ENCODE peak calls at places on chromosome 18, in four cellular contexts. F is GM23248, V is GM23338, J is neural progenitor cell. G is an unnamed sample.

GRCh38 chr18:35577045-35577848 is 4.3 kb upstream of the GALNT1 start:
- DNase-seq in J (no peak), F (no peak), V (no peak), G (no peak)

GRCh38 chr18:44594779-44595467 is 85.8 kb upstream of the SETBP1 start:
- DNase-seq in V (peak; percentile 41), F (peak; percentile 90), J (no peak), G (no peak)

GRCh38 chr18:22778996-22779395 is 154.1 kb upstream of the RBBP8 start:
- DNase-seq in F (no peak), V (no peak), J (no peak), G (peak; percentile 9)

GRCh38 chr18:24014986-24015896 is 687 bp downstream of the TTC39C start:
- DNase-seq in V (peak; percentile 55), J (peak; percentile 68), F (peak; percentile 93), G (peak; percentile 86)

GRCh38 chr18:62877448-62878221 is 162.3 kb downstream of the PHLPP1 start:
- DNase-seq in V (peak; percentile 97), J (peak; percentile 81), F (peak; percentile 44), G (no peak)

GRCh38 chr18:12552884-12553242 is 105.0 kb downstream of the SPIRE1 start:
- DNase-seq in F (no peak), V (no peak), J (no peak), G (no peak)

GRCh38 chr18:62458868-62459716 is 63.7 kb upstream of the ZCCHC2 start:
- DNase-seq in F (no peak), J (no peak), V (no peak), G (no peak)

GRCh38 chr18:6401687-6402086 is 13.0 kb downstream of the L3MBTL4 start:
- DNase-seq in F (no peak), J (peak; percentile 62), V (peak; percentile 51), G (no peak)

GRCh38 chr18:3596324-3597158 is 146.6 kb downstream of the TGIF1 start:
- DNase-seq in J (peak; percentile 47), V (no peak), F (no peak), G (peak; percentile 69)

GRCh38 chr18:12255626-12256026 is 1.5 kb downstream of the CIDEA start:
- DNase-seq in V (peak; percentile 17), J (peak; percentile 13), F (peak; percentile 54), G (no peak)

GRCh38 chr18:57627488-57627887 is 5.9 kb upstream of the NARS1 start:
- DNase-seq in J (no peak), F (peak; percentile 33), V (no peak), G (no peak)

GRCh38 chr18:35376393-35376741 is 770 bp downstream of the ZNF396 start:
- DNase-seq in F (no peak), V (peak; percentile 64), J (peak; percentile 45), G (peak; percentile 65)

GRCh38 chr18:43116699-43117294 is 1.3 kb upstream of the RIT2 start:
- DNase-seq in F (no peak), V (no peak), J (no peak), G (no peak)

GRCh38 chr18:12630136-12630535 is 27.8 kb downstream of the SPIRE1 start:
- DNase-seq in J (no peak), V (no peak), F (peak; percentile 55), G (no peak)

GRCh38 chr18:7749510-7749981 is 182.4 kb downstream of the PTPRM start:
- DNase-seq in J (no peak), V (no peak), F (no peak), G (no peak)

GRCh38 chr18:25350561-25351201 is 1.3 kb downstream of the ZNF521 start:
- DNase-seq in F (peak; percentile 84), J (peak; percentile 74), V (peak; percentile 44), G (peak; percentile 72)

GRCh38 chr18:62326646-62327348 is 1.7 kb downstream of the TNFRSF11A start:
- DNase-seq in V (no peak), F (peak; percentile 9), J (no peak), G (no peak)

GRCh38 chr18:73987247-73987980 is 160.2 kb downstream of the FBXO15 start:
- DNase-seq in V (no peak), F (peak; percentile 18), J (no peak), G (no peak)

GRCh38 chr18:35478520-35479435 is 19.0 kb downstream of the INO80C start:
- DNase-seq in F (peak; percentile 95), V (no peak), J (no peak), G (no peak)

GRCh38 chr18:47422524-47422923 is 171.1 kb upstream of the SKOR2 start:
- DNase-seq in V (peak; percentile 51), F (peak; percentile 44), J (peak; percentile 32), G (peak; percentile 39)

GRCh38 chr18:45802814-45803492 is 22.5 kb upstream of the SIGLEC15 start:
- DNase-seq in V (no peak), F (peak; percentile 99), J (no peak), G (no peak)

GRCh38 chr18:58290059-58290747 is 246.2 kb downstream of the NEDD4L start:
- DNase-seq in V (no peak), J (no peak), F (peak; percentile 16), G (no peak)

GRCh38 chr18:48121752-48122151 is 191.3 kb upstream of the SMAD2 start:
- DNase-seq in J (no peak), F (no peak), V (no peak), G (no peak)

GRCh38 chr18:36772339-36772738 is 56.5 kb downstream of the TPGS2 start:
- DNase-seq in V (no peak), F (peak; percentile 45), J (no peak), G (no peak)

GRCh38 chr18:51236225-51236624 is 38.7 kb upstream of the MEX3C start:
- DNase-seq in F (peak; percentile 42), J (no peak), V (no peak), G (no peak)

GRCh38 chr18:51229328-51229727 is 31.8 kb upstream of the MEX3C start:
- DNase-seq in J (no peak), F (no peak), V (no peak), G (no peak)

GRCh38 chr18:51234117-51235010 is 36.9 kb upstream of the MEX3C start:
- DNase-seq in J (no peak), F (peak; percentile 4), V (no peak), G (no peak)

DNA sequence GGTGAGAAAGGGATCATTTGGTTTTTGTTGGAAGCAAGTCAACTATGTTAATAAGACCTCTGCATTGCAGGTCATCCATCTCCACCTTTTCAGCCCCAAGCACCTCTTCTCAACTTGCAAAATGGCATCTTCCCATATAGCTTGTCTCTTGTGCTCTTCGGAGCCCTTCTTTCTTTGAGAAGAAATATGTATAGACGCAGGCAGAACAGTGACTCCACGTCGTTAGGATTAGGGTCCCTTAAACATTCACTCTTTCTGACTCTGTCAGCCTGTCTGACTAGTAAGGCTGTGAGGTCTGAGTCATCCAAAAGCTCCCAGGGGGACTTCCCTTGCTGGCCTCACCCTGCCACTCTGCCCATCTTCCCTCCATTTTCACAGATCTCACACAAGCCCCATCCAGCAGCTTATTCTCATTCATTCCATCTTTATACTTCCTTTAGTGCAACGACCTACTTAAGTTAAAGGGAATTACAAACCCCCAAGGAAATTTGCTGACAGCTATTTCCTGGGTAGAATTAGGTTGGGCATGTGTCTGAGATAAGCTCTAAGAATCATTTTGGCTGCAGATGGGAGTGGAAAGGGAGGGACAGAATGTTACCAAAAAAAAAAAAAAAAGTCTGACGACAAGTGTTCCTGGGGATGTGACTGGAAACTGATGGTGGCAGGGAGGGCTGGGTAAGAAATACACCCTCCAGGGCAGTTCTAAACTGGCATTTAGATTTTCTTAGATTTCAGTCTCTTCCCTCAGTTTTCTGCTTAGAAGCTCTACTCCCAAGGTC is 37.7 kb upstream of the MEX3C start:
- DNase-seq in F (peak; percentile 17), J (peak; percentile 4), V (no peak), G (no peak)
- TF ChIP-seq EZH2phosphoT487 in F (no peak), J (no peak), V (no peak), G (no peak)

DNA sequence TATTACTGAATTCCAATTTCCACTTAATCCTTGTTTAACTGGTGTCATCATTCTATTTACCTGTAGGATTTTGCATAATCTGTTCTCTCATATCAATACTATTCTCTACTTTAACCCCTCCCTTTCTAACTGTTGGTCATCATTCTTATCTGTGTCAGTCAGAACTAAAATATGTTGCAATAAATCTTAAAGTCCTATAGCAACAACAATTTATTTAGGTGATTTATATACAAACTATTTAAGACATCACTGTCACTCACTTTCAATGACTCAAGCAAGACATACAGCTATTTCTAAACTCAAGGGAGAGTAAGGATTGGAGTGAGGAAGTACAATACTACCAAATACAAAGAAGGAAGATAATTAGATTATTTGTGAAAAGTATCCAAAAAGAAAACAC is 740.4 kb downstream of the DSC3 start:
- DNase-seq in J (no peak), V (no peak), F (no peak), G (no peak)
- TF ChIP-seq EZH2phosphoT487 in J (no peak), V (no peak), F (no peak), G (no peak)

DNA sequence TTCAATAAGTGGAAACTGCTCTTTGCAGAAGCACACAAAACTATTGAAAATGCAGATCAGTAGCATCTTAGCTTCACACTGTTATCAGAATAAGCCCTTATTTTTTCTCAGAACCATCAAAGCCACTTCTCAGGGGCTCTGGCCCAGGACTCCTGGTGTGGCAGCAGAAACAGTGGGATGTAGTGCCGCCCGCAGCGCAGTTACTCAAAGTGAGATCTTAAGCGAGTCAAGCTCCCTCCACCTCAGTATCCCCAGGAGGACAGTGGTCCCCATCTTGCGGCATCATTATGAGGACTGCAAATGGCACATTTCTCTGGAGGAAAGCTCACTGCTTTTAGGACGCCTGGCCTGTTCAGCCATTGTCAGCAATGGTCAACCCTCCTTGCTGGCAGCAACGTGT is 60.0 kb downstream of the MBP start:
- DNase-seq in J (no peak), V (no peak), F (no peak), G (no peak)
- TF ChIP-seq EZH2phosphoT487 in J (no peak), V (no peak), F (no peak), G (no peak)

DNA sequence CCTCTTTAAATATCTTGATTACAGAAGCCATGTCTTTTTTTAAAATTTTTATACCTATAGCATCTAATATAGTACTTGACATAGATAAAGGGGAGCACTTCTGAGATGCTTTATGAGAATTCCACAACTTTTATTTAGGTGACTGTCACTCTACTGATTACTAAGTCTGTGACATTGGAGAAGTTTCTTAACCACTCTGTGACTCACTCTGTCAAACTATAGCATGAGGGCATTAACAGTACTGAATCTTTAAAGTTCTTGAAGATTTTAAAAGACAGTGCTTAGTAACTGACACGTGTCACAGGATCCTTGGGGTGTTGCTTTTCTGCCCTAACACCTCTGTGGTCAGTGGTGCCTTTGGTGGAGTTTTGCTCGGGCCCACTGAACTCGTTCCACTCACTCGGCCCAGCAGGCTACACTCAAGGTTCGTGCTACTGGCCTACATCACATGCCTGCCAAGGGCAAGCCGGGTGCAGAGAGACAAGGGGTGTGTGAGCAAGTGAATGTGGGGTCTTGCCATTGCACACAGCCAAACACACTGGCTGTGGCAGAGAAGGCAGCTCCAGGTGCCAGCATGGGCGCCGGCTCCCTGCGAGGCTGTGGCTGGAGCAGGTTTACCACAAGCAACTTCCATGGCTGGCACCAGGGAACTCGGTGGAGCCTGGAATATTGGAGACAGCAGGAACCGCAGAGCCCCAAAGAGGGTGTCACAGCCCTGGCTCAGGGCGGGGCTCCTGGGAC is 734.0 kb upstream of the CDH7 start:
- DNase-seq in F (no peak), J (no peak), V (no peak), G (no peak)
- TF ChIP-seq EZH2phosphoT487 in F (no peak), J (no peak), V (no peak), G (no peak)

GRCh38 chr18:79776674-79777073 is 21.1 kb upstream of the KCNG2 start:
- DNase-seq in V (no peak), F (no peak), J (no peak), G (no peak)
- TF ChIP-seq EZH2phosphoT487 in V (no peak), F (no peak), J (no peak), G (no peak)

DNA sequence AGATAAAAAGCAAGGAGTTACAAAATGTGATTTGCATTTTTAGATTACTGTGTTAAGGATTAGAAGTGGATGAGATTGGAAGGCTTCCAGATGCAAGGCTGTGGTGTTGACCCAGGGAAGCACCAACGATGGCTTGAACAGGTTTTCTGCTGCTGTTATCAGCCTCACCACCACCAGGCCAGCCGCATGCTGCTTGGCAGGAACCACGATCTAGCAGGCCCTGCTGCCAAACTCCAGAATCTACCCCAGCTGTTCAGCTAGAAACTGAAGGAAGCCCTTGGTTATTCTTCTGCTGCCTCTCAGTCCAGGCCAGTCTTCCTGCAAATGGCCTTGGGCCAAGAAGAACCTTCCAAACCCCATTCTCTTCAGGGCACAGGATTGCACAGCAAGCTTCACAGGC is 133.9 kb downstream of the MTCL1 start:
- DNase-seq in V (no peak), J (no peak), F (no peak), G (no peak)
- TF ChIP-seq EZH2phosphoT487 in V (no peak), J (no peak), F (no peak), G (no peak)

G was measured in SK-N-SH.